ENCODE peak calls at places on chromosomes 11 and 22, in six cellular contexts. B, T, K, A, S and V are unnamed samples.

GRCh38 chr22:42296381-42296853 is 26.0 kb upstream of the TCF20 start:
- DNase-seq in B (peak), T (no peak), K (no peak), A (no peak), S (no peak), V (peak)

GRCh38 chr11:29018631-29019030 is 910.4 kb downstream of the METTL15 start:
- DNase-seq in B (no peak), T (peak), K (no peak), A (peak), S (no peak), V (no peak)

GRCh38 chr11:89436071-89436470 is 55.1 kb downstream of the NOX4 start:
- DNase-seq in B (no peak), T (no peak), K (no peak), A (peak), S (no peak), V (no peak)

GRCh38 chr22:40009953-40010751 is 15.4 kb downstream of the FAM83F start:
- DNase-seq in B (peak), T (no peak), K (no peak), A (no peak), S (peak), V (no peak)

GRCh38 chr11:111737877-111738205 is 28.3 kb downstream of the PPP2R1B start:
- DNase-seq in B (no peak), T (no peak), K (no peak), A (no peak), S (no peak), V (no peak)

GRCh38 chr11:44596541-44597276 is 31.2 kb downstream of the CD82 start:
- DNase-seq in B (peak), T (no peak), K (peak), A (no peak), S (peak), V (peak)

GRCh38 chr11:118113031-118113430 is 26.3 kb upstream of the SMIM35 start:
- DNase-seq in B (no peak), T (no peak), K (no peak), A (no peak), S (no peak), V (no peak)

GRCh38 chr22:39363751-39364484 is 14.1 kb downstream of the SYNGR1 start:
- DNase-seq in B (no peak), T (no peak), K (no peak), A (no peak), S (no peak), V (no peak)

GRCh38 chr11:48125866-48126265 is 90.7 kb upstream of the OR4B1 start:
- DNase-seq in B (no peak), T (no peak), K (no peak), A (no peak), S (no peak), V (no peak)

GRCh38 chr11:6531267-6531752 is 34.2 kb downstream of the DNHD1 start:
- DNase-seq in B (no peak), T (peak), K (no peak), A (peak), S (peak), V (no peak)

GRCh38 chr11:121476379-121477032 is 23.7 kb upstream of the SORL1-AS1 start:
- DNase-seq in B (no peak), T (no peak), K (no peak), A (no peak), S (no peak), V (no peak)

GRCh38 chr22:37559901-37560681 is at the start of gene CDC42EP1:
- DNase-seq in B (no peak), T (no peak), K (no peak), A (no peak), S (no peak), V (peak)

GRCh38 chr22:28978158-28978557 is 83.5 kb downstream of the C22orf31 start:
- DNase-seq in B (no peak), T (no peak), K (no peak), A (peak), S (peak), V (peak)